ENCODE peak calls at places on chromosomes 4 and X, in nine cellular contexts. O is body of pancreas, H is progenitor cell of endocrine pancreas, V is pancreas, T is right atrium auricular region, N is GM23338, G is breast epithelium, B is cardiac fibroblast, E is heart left ventricle. X is an unnamed sample.

GRCh38 chrX:116667346-116667745 is 204.6 kb upstream of the CT83 start:
- DNase-seq in O (no peak), H (no peak), V (no peak), T (no peak), N (peak), G (no peak), B (no peak), E (no peak), X (no peak)

GRCh38 chrX:14032383-14032782 is 2.7 kb upstream of the GEMIN8 start:
- DNase-seq in O (peak), H (no peak), V (no peak), T (no peak), N (peak), G (no peak), B (peak), E (peak), X (peak)

GRCh38 chr4:82352118-82352824 is 21.5 kb downstream of the HNRNPD start:
- DNase-seq in O (no peak), H (no peak), V (no peak), T (no peak), N (no peak), G (no peak), B (no peak), E (no peak), X (no peak)

GRCh38 chr4:33073811-33074210 is 2353.6 kb downstream of the PCDH7 start:
- DNase-seq in O (no peak), H (no peak), V (no peak), T (no peak), N (peak), G (no peak), B (peak), E (no peak), X (no peak)

GRCh38 chr4:107666134-107666533 is 53.9 kb downstream of the PAPSS1 start:
- DNase-seq in O (no peak), H (no peak), V (no peak), T (no peak), N (no peak), G (no peak), B (peak), E (no peak), X (no peak)

GRCh38 chr4:72900952-72901351 is 168.6 kb downstream of the COX18 start:
- DNase-seq in O (no peak), H (no peak), V (no peak), T (no peak), N (no peak), G (no peak), B (peak), E (no peak), X (no peak)

GRCh38 chr4:184745747-184746531 is 12.0 kb upstream of the CENPU start:
- DNase-seq in O (peak), H (peak), V (no peak), T (peak), N (peak), G (peak), B (peak), E (peak), X (peak)

GRCh38 chrX:22164770-22165388 is 107.8 kb upstream of the CBLL2 start:
- DNase-seq in O (no peak), H (no peak), V (no peak), T (no peak), N (no peak), G (no peak), B (peak), E (no peak), X (no peak)

GRCh38 chrX:38282044-38282443 is 45.3 kb downstream of the RPGR start:
- DNase-seq in O (no peak), H (no peak), V (no peak), T (no peak), N (peak), G (no peak), B (peak), E (no peak), X (no peak)

GRCh38 chr4:20265726-20266125 is 14.0 kb downstream of the SLIT2 start:
- DNase-seq in O (no peak), H (no peak), V (no peak), T (no peak), N (no peak), G (no peak), B (no peak), E (no peak), X (no peak)

GRCh38 chr4:104989363-104989762 is 157.3 kb upstream of the TET2 start:
- DNase-seq in O (peak), H (no peak), V (no peak), T (no peak), N (no peak), G (peak), B (peak), E (no peak), X (no peak)

GRCh38 chr4:13611283-13611842 is 16.2 kb downstream of the BOD1L1 start:
- DNase-seq in O (no peak), H (no peak), V (no peak), T (no peak), N (no peak), G (no peak), B (peak), E (no peak), X (no peak)

GRCh38 chrX:139844163-139844562 is 88.7 kb downstream of the ATP11C start:
- DNase-seq in O (no peak), H (no peak), V (no peak), T (no peak), N (no peak), G (no peak), B (no peak), E (no peak), X (no peak)

GRCh38 chrX:78165425-78165824 is 26.0 kb upstream of the TAF9B start:
- DNase-seq in O (no peak), H (no peak), V (no peak), T (no peak), N (no peak), G (no peak), B (no peak), E (no peak), X (no peak)

GRCh38 chr4:98113005-98113404 is 30.3 kb downstream of the STPG2 start:
- DNase-seq in O (peak), H (no peak), V (no peak), T (no peak), N (peak), G (no peak), B (peak), E (no peak), X (no peak)

GRCh38 chrX:150845091-150845490 is 53.4 kb downstream of the CD99L2 start:
- DNase-seq in O (no peak), H (no peak), V (no peak), T (no peak), N (no peak), G (no peak), B (no peak), E (no peak), X (no peak)

GRCh38 chr4:152321408-152321807 is 214.5 kb downstream of the FBXW7 start:
- DNase-seq in O (no peak), H (no peak), V (no peak), T (no peak), N (no peak), G (no peak), B (no peak), E (no peak), X (no peak)

GRCh38 chrX:17590892-17591740 is 146.2 kb upstream of the SCML1 start:
- DNase-seq in O (peak), H (peak), V (no peak), T (peak), N (peak), G (peak), B (peak), E (peak), X (no peak)

GRCh38 chr4:185839770-185840169 is 27.8 kb upstream of the SORBS2 start:
- DNase-seq in O (no peak), H (no peak), V (no peak), T (no peak), N (peak), G (no peak), B (no peak), E (no peak), X (no peak)

GRCh38 chr4:118756958-118757357 is 71.8 kb downstream of the METTL14 start:
- DNase-seq in O (no peak), H (no peak), V (no peak), T (no peak), N (no peak), G (no peak), B (no peak), E (no peak), X (no peak)

GRCh38 chrX:2676794-2677675 is 14.1 kb upstream of the CD99 start:
- DNase-seq in O (no peak), H (no peak), V (no peak), T (no peak), N (no peak), G (no peak), B (peak), E (no peak), X (no peak)

GRCh38 chrX:49956313-49956712 is 33.9 kb downstream of the CLCN5 start:
- DNase-seq in O (no peak), H (no peak), V (no peak), T (no peak), N (peak), G (no peak), B (no peak), E (no peak), X (no peak)

GRCh38 chr4:107546637-107547036 is 173.4 kb downstream of the PAPSS1 start:
- DNase-seq in O (no peak), H (no peak), V (no peak), T (no peak), N (no peak), G (no peak), B (no peak), E (no peak), X (no peak)

GRCh38 chr4:104879367-104879766 is 267.3 kb upstream of the TET2 start:
- DNase-seq in O (no peak), H (no peak), V (no peak), T (no peak), N (no peak), G (no peak), B (no peak), E (no peak), X (no peak)

GRCh38 chr4:107518076-107518475 is 202.0 kb downstream of the PAPSS1 start:
- DNase-seq in O (no peak), H (no peak), V (no peak), T (no peak), N (no peak), G (no peak), B (no peak), E (no peak), X (no peak)

GRCh38 chr4:142044271-142044670 is 407.9 kb downstream of the IL15 start:
- DNase-seq in O (no peak), H (no peak), V (no peak), T (no peak), N (peak), G (no peak), B (peak), E (no peak), X (no peak)

GRCh38 chrX:22063284-22063683 is 31.2 kb downstream of the PHEX start:
- DNase-seq in O (no peak), H (no peak), V (no peak), T (no peak), N (no peak), G (no peak), B (peak), E (no peak), X (no peak)

GRCh38 chrX:18875256-18875878 is 108.5 kb downstream of the PHKA2 start:
- DNase-seq in O (no peak), H (no peak), V (peak), T (no peak), N (no peak), G (no peak), B (no peak), E (no peak), X (no peak)

GRCh38 chrX:39065051-39065871 is 264.0 kb downstream of the MID1IP1 start:
- DNase-seq in O (no peak), H (no peak), V (no peak), T (no peak), N (peak), G (no peak), B (no peak), E (no peak), X (no peak)

GRCh38 chrX:46582325-46582724 is 8.8 kb downstream of the CHST7 start:
- DNase-seq in O (no peak), H (no peak), V (no peak), T (no peak), N (no peak), G (no peak), B (peak), E (no peak), X (no peak)

GRCh38 chrX:30657542-30658238 is 4.5 kb downstream of the GK start:
- DNase-seq in O (no peak), H (no peak), V (no peak), T (no peak), N (no peak), G (no peak), B (peak), E (no peak), X (no peak)

GRCh38 chr4:20086067-20086466 is 165.6 kb upstream of the SLIT2 start:
- DNase-seq in O (no peak), H (no peak), V (no peak), T (no peak), N (no peak), G (no peak), B (no peak), E (no peak), X (no peak)

GRCh38 chr4:5782829-5783476 is 72.0 kb downstream of the EVC start:
- DNase-seq in O (peak), H (no peak), V (no peak), T (peak), N (no peak), G (no peak), B (no peak), E (peak), X (peak)

GRCh38 chr4:12679217-12679616 is 804.9 kb downstream of the RAB28 start:
- DNase-seq in O (no peak), H (no peak), V (no peak), T (no peak), N (peak), G (no peak), B (peak), E (no peak), X (no peak)

GRCh38 chr4:78551420-78552351 is at the start of gene ANXA3:
- DNase-seq in O (peak), H (peak), V (peak), T (no peak), N (peak), G (peak), B (no peak), E (peak), X (no peak)

GRCh38 chr4:56181140-56181950 is 205.9 kb downstream of the AASDH start:
- DNase-seq in O (no peak), H (no peak), V (no peak), T (no peak), N (no peak), G (no peak), B (peak), E (no peak), X (no peak)

GRCh38 chr4:152352645-152353116 is 183.2 kb downstream of the FBXW7 start:
- DNase-seq in O (peak), H (no peak), V (peak), T (peak), N (peak), G (peak), B (peak), E (peak), X (no peak)

GRCh38 chr4:109171098-109171497 is 131.4 kb downstream of the COL25A1 start:
- DNase-seq in O (no peak), H (no peak), V (no peak), T (no peak), N (no peak), G (no peak), B (peak), E (no peak), X (no peak)

GRCh38 chr4:1305781-1306455 is 16.2 kb downstream of the MAEA start:
- DNase-seq in O (no peak), H (no peak), V (peak), T (no peak), N (no peak), G (no peak), B (no peak), E (no peak), X (no peak)

DNA sequence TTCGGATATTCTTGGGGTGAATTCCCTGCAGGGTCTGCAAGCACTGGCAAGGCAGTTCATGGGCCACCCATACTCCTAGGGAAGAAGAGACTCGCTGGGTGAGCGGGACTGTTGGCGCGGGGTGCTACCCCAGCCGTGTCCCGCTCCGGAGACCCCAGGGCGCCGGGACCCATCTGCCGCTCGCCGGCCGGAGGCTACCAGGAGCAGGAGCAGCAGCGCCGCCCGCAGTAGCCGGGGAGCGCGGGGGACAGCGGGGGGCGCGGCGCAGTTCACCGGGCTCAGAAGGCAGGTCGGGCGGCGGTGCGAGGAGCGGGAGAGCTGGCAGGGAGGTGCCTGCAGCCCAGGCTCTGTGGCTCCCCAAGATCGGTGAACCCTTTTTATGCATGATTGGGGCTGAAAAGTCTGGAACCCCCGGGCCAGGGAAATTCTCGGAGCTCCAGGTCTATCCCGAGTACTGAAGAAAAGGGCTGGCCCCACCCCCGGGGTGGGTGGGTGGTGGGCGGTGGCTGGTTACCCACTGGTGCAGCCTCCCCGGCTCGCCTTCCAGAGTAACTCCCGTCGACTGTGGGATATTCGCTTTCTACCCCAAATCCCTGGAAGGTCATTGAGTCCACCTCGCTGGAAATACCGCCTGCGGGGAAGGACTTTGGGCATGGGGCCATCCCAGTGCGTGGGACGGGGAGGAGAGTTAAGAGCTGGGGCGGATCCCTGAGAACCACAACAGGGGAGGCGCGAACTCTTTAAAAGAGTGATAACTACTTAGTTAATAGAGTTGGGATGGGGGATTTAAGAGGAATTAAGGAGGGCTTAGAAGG is 37.6 kb downstream of the PF4 start:
- DNase-seq in O (peak), H (no peak), V (peak), T (no peak), N (peak), G (peak), B (peak), E (no peak), X (no peak)
- TF ChIP-seq CTCF in O (no peak), H (no peak), V (no peak), T (no peak), N (no peak), G (no peak), B (no peak), E (no peak), X (no peak)

GRCh38 chr4:2672082-2672481 is 84.1 kb downstream of the TNIP2 start:
- DNase-seq in O (no peak), H (no peak), V (no peak), T (no peak), N (no peak), G (no peak), B (no peak), E (no peak), X (no peak)

GRCh38 chr4:2672700-2673099 is 83.4 kb downstream of the TNIP2 start:
- DNase-seq in O (no peak), H (no peak), V (no peak), T (no peak), N (no peak), G (no peak), B (no peak), E (no peak), X (no peak)

GRCh38 chr4:2667428-2667827 is 88.7 kb downstream of the TNIP2 start:
- DNase-seq in O (no peak), H (no peak), V (no peak), T (no peak), N (no peak), G (no peak), B (no peak), E (no peak), X (no peak)

GRCh38 chr4:2671267-2671895 is 84.8 kb downstream of the TNIP2 start:
- DNase-seq in O (no peak), H (no peak), V (no peak), T (no peak), N (no peak), G (peak), B (no peak), E (no peak), X (no peak)

GRCh38 chr4:2673157-2673556 is 83.0 kb downstream of the TNIP2 start:
- DNase-seq in O (no peak), H (no peak), V (no peak), T (no peak), N (peak), G (no peak), B (no peak), E (no peak), X (no peak)
- TF ChIP-seq CTCF in O (no peak), H (peak), V (no peak), T (no peak), N (peak), G (no peak), B (peak), E (peak), X (peak)

GRCh38 chr4:83724488-83725060 is 188.7 kb downstream of the GPAT3 start:
- DNase-seq in O (no peak), H (no peak), V (no peak), T (no peak), N (no peak), G (no peak), B (no peak), E (no peak), X (no peak)

GRCh38 chr4:83725076-83726074 is 189.5 kb downstream of the GPAT3 start:
- DNase-seq in O (no peak), H (no peak), V (no peak), T (no peak), N (no peak), G (no peak), B (no peak), E (no peak), X (no peak)

GRCh38 chr4:83731609-83732008 is 195.7 kb downstream of the GPAT3 start:
- DNase-seq in O (no peak), H (no peak), V (no peak), T (no peak), N (no peak), G (no peak), B (peak), E (no peak), X (no peak)

GRCh38 chr4:83723609-83724008 is 187.7 kb downstream of the GPAT3 start:
- DNase-seq in O (no peak), H (no peak), V (no peak), T (no peak), N (no peak), G (no peak), B (no peak), E (no peak), X (no peak)

DNA sequence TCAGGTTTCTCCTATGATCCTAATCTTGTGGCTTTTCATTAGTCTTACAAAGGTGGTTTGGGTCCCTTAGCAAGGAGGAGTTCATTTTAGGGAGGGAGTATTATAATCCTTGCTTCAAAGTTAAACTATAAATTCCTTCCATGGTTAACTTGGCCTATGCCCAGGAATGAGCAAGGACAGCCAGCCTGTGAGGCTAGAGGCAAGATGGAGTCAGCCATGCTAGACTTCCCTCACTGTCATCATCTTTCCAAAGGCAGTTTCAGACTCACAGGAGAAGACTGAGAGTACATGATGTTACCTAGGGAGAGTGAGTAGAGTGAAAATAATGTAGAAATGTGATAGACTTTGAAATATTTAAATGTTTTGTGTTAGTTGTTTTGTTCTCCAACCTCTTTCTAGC is 192.3 kb downstream of the GPAT3 start:
- DNase-seq in O (no peak), H (no peak), V (no peak), T (no peak), N (no peak), G (no peak), B (no peak), E (no peak), X (no peak)
- TF ChIP-seq CTCF in O (no peak), H (no peak), V (no peak), T (no peak), N (no peak), G (no peak), B (no peak), E (no peak), X (no peak)

GRCh38 chr4:52889778-52890400 is 27.8 kb downstream of the RASL11B start:
- DNase-seq in O (no peak), H (no peak), V (no peak), T (no peak), N (no peak), G (no peak), B (peak), E (no peak), X (no peak)
- TF ChIP-seq CTCF in O (no peak), H (no peak), V (no peak), T (no peak), N (no peak), G (no peak), B (no peak), E (no peak), X (no peak)